ENCODE peak calls at places on chromosomes 3 and 15, in five cellular contexts. R is HepG2, B is SK-N-SH, L is K562, X is GM12878. W is an unnamed sample.
A peak's percentile ranks its signal among the peaks of the same experiment; 100 is the strongest.

GRCh38 chr15:75927601-75928000 is 23.9 kb downstream of the FBXO22 start:
- DNase-seq in L (no peak), B (no peak), X (no peak), R (no peak), W (no peak)

GRCh38 chr3:127777861-127778711 is 44.2 kb downstream of the MGLL start:
- DNase-seq in R (no peak), B (no peak), L (no peak), X (no peak), W (no peak)

GRCh38 chr3:183158552-183159006 is 4.0 kb downstream of the LAMP3 start:
- DNase-seq in R (no peak), B (no peak), L (peak; percentile 61), X (peak; percentile 97), W (no peak)

GRCh38 chr15:62035256-62035908 is 24.9 kb downstream of the VPS13C start:
- DNase-seq in B (no peak), L (no peak), X (no peak), R (no peak), W (no peak)

GRCh38 chr3:113783463-113783862 is 36.6 kb downstream of the ATP6V1A start:
- DNase-seq in X (no peak), B (no peak), R (no peak), L (peak; percentile 6), W (no peak)

GRCh38 chr3:157081681-157082210 is 78.2 kb downstream of the CCNL1 start:
- DNase-seq in L (peak; percentile 80), B (peak; percentile 84), X (no peak), R (peak; percentile 68), W (peak; percentile 85)

GRCh38 chr3:178140491-178140890 is 395.7 kb upstream of the KCNMB2 start:
- DNase-seq in R (no peak), X (no peak), B (no peak), L (no peak), W (no peak)

GRCh38 chr3:5568451-5568850 is 380.9 kb downstream of the EDEM1 start:
- DNase-seq in B (no peak), R (peak; percentile 2), L (no peak), X (no peak), W (peak; percentile 34)

GRCh38 chr3:171776411-171776810 is 33.9 kb downstream of the PLD1 start:
- DNase-seq in L (no peak), B (no peak), R (peak; percentile 36), X (no peak), W (no peak)

GRCh38 chr3:170740726-170741591 is 129.0 kb downstream of the RPL22L1 start:
- DNase-seq in L (no peak), R (no peak), B (no peak), X (no peak), W (no peak)

GRCh38 chr3:183211390-183211789 is 41.7 kb upstream of the B3GNT5 start:
- DNase-seq in B (no peak), R (peak; percentile 79), X (no peak), L (no peak), W (no peak)

GRCh38 chr3:27630892-27631291 is 91.2 kb downstream of the EOMES start:
- DNase-seq in X (no peak), B (no peak), R (no peak), L (no peak), W (no peak)

GRCh38 chr15:63530762-63531299 is 26.4 kb downstream of the USP3 start:
- DNase-seq in B (no peak), L (no peak), X (peak; percentile 76), R (no peak), W (no peak)

GRCh38 chr15:63524316-63525015 is 20.1 kb downstream of the USP3 start:
- DNase-seq in X (no peak), R (no peak), B (no peak), L (no peak), W (no peak)

GRCh38 chr15:63531586-63531985 is 27.2 kb downstream of the USP3 start:
- DNase-seq in L (peak; percentile 38), X (no peak), R (no peak), B (no peak), W (no peak)

GRCh38 chr15:63530235-63530634 is 25.8 kb downstream of the USP3 start:
- DNase-seq in X (no peak), R (no peak), L (no peak), B (no peak), W (no peak)

DNA sequence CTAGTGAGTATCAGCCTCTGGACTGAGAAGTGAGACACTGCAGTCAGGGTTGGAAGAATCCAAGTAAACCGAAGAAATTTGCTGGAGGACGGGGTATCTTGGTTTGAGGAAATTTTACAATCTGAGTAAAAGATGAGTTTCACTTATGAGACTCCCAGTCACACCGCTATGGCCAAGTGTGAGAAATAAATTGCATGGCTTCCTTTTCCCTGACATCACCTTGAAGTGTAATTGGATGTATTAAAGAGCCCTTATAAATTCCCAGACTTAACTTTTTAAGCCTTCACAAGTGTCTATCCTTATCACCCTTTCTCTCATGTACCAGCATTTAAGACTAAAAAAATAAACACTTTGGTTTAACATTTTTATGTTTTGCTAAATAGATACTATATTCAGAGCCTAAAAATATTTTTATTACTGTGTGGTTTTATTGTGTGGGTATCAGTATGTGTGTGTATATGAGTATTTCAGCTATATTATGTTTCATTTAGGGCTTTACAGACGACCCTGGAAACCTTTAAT is 23.8 kb downstream of the USP3 start:
- DNase-seq in L (no peak), B (no peak), R (no peak), X (no peak), W (no peak)
- H3K9ac ChIP-seq in L (no peak overlapping the region), B (no peak overlapping the region), R (no peak overlapping the region), X (no peak overlapping the region), W (no peak overlapping the region)

GRCh38 chr3:141402476-141403171 is 34.3 kb downstream of the ZBTB38 start:
- DNase-seq in B (peak; percentile 84), X (no peak), R (peak; percentile 33), L (no peak), W (no peak)

GRCh38 chr3:141401584-141402475 is 33.5 kb downstream of the ZBTB38 start:
- DNase-seq in B (peak; percentile 90), X (no peak), L (no peak), R (no peak), W (no peak)

GRCh38 chr3:141399200-141399599 is 30.9 kb downstream of the ZBTB38 start:
- DNase-seq in L (no peak), R (no peak), B (no peak), X (no peak), W (no peak)

GRCh38 chr3:141399979-141400971 is 32.0 kb downstream of the ZBTB38 start:
- DNase-seq in X (no peak), L (no peak), R (peak; percentile 97), B (no peak), W (no peak)

DNA sequence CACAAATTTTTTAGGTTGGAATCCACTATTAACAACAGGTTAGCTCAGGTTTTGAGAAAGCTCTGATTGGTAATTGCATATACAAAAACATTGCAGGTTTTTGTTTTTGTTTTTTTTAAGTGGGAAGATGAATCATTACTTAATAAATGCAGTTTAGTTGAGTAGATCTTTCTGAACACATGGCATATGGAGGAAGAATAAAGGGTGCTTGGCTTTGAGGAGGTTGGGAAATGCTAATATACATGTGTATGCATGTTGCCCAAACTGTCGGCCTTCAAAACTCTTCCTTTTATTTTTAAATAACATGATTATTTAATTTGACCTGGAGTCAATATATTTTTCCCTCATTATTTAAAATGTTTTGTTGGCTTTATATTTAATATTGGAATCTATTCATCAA is 32.8 kb downstream of the ZBTB38 start:
- DNase-seq in L (no peak), R (no peak), B (no peak), X (no peak), W (no peak)
- TF ChIP-seq MAX in L (no peak), R (peak; percentile 5), B (no peak), X (no peak), W (no peak)

DNA sequence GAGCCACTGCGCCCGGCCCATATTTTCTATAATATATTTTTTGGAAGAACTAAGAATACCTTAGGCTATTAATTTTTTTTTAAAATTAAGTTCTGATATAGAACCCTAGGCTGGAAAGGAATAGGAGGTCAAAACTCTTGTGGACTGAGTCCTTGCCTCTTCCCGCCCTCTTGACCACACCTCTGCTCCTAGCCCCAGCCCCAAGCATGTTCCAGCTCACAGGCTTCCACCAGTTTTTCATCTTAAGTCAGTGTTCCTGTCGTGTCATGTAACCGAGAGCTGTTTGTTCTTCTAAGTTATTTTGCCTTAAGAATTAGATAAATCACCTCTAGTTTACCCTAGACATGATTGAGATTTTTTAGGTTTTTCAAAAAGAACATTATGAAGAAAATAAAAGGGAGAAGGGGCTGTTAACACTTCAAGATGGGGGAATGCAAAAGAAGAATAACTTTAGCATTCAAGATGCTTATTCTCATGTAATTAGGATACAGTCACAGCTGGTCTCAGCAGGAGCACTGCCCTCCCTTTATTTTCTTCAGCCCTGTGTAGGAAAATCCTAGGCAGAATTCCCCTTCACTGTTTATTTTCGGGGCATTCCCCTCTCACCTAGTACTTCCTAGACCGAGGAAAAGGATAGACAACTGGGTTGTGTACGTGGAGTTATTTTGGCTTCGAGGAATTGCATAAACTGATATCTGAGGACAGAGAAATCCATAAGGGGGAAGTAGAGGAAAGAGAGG is 110.2 kb downstream of the CMSS1 start:
- DNase-seq in B (no peak), R (no peak), X (no peak), L (no peak), W (no peak)
- H3K9ac ChIP-seq in B (no peak overlapping the region), R (no peak overlapping the region), X (no peak overlapping the region), L (no peak overlapping the region), W (no peak overlapping the region)

DNA sequence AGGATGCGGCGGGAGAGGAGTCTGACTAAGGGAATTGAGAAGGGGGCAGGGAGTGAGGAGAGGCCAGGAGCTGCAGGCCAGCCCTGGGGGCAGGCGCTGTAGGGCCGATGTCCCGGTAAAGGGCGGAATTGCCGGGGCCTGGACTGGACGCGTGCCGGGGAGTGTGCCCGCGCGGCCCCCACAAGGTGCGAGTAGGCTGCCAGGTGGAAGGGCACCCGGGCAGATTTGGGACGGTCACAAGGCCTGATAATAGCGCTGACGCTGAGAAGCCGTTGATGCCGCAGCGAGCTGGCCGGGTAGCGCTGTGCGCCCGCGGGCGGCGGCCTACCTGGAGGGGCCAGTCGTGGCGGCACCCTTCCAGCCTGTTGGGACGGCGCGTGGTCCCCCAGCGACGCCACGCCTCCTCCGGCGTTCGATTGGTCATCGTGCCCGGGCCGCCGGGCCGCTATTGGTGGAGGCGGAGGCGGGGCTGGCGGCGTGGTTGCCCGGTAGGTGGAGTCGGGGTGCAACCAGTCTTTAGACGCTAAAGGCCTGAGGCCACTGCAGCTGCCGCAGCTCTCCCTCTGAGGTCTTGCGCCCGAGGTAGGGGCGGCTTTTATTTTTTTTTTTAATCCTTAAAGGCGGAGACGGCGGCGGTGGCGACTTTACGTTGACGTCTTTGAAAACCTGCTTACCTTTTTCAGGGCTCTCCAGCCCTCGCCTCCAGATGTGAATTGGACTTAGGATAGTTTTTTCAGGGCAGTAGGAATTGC is 919 bp downstream of the SLC25A38 start:
- DNase-seq in L (peak; percentile 100), R (peak; percentile 89), B (peak; percentile 98), X (peak; percentile 70), W (peak; percentile 82)
- TF ChIP-seq MAX in L (peak; percentile 91), R (peak; percentile 94), B (peak; percentile 82), X (peak; percentile 89), W (peak; percentile 95)

GRCh38 chr3:47476644-47477199 is 981 bp upstream of the SCAP start:
- DNase-seq in X (no peak), L (no peak), B (no peak), R (no peak), W (no peak)
- H3K9ac ChIP-seq in X (peak overlapping the region; percentile 43), L (peak overlapping the region; percentile 88), B (peak overlapping the region; percentile 73), R (peak overlapping the region; percentile 76), W (peak overlapping the region; percentile 69)

W was measured in HCT116.